ENCODE peak calls at places on chromosomes 11 and 22, in four cellular contexts. P is mucosa of gallbladder, Z is NCI-H1105 treated with DMSO at 0.1 percent for 48 hours, S is left ventricle myocardium inferior. Q is an unnamed sample.
A peak's percentile ranks its signal among the peaks of the same experiment; 100 is the strongest.

GRCh38 chr22:20796731-20797130 is 22.8 kb downstream of the SERPIND1 start:
- DNase-seq in P (no peak), Z (no peak), S (no peak), Q (no peak)

GRCh38 chr11:68297812-68298658 is 14.4 kb upstream of the LRP5 start:
- DNase-seq in P (peak; percentile 87), Z (peak; percentile 44), S (peak; percentile 79), Q (peak; percentile 65)

GRCh38 chr11:83070044-83070877 is 1.4 kb downstream of the RAB30 start:
- DNase-seq in P (no peak), Z (no peak), S (no peak), Q (peak; percentile 40)

GRCh38 chr11:69962152-69962551 is 116.0 kb upstream of the ANO1 start:
- DNase-seq in P (no peak), Z (no peak), S (no peak), Q (no peak)

GRCh38 chr11:43315966-43316365 is 4.2 kb downstream of the API5 start:
- DNase-seq in P (no peak), Z (no peak), S (no peak), Q (no peak)

GRCh38 chr22:49999063-49999900 is 13.3 kb downstream of the IL17REL start:
- DNase-seq in P (no peak), Z (no peak), S (no peak), Q (no peak)

GRCh38 chr11:36751996-36752395 is 154.0 kb upstream of the RAG2 start:
- DNase-seq in P (no peak), Z (no peak), S (no peak), Q (no peak)

GRCh38 chr11:44726278-44727113 is at the start of gene TSPAN18:
- DNase-seq in P (no peak), Z (no peak), S (peak; percentile 31), Q (peak; percentile 69)

GRCh38 chr11:113705871-113706654 is at the start of gene TMPRSS5:
- DNase-seq in P (no peak), Z (no peak), S (no peak), Q (no peak)

GRCh38 chr11:11344045-11344444 is 9.0 kb downstream of the CSNK2A3 start:
- DNase-seq in P (no peak), Z (no peak), S (no peak), Q (no peak)

GRCh38 chr11:73978576-73979086 is 4.0 kb downstream of the UCP2 start:
- DNase-seq in P (no peak), Z (no peak), S (no peak), Q (no peak)

GRCh38 chr11:17898782-17899181 is 114.1 kb downstream of the SERGEF start:
- DNase-seq in P (no peak), Z (no peak), S (no peak), Q (peak; percentile 29)

GRCh38 chr11:10926801-10927200 is 68.9 kb upstream of the ZBED5 start:
- DNase-seq in P (no peak), Z (no peak), S (no peak), Q (no peak)

GRCh38 chr11:31408205-31408604 is 38.5 kb downstream of the DNAJC24 start:
- DNase-seq in P (no peak), Z (no peak), S (no peak), Q (no peak)

GRCh38 chr11:129023968-129024676 is 81.5 kb upstream of the TP53AIP1 start:
- DNase-seq in P (peak; percentile 74), Z (no peak), S (no peak), Q (peak; percentile 90)